ENCODE peak calls at places on chromosomes 7 and 10, in six cellular contexts. One of them, this sample, is unnamed.

GRCh38 chr7:114818501-114818900 is 103.4 kb upstream of the MDFIC start:
- DNase-seq in activated CD8-positive, alpha-beta T cell treated with anti-CD3 and anti-CD28 coated beads for 36 hours: peak; percentile 39
- DNase-seq in IMR-90: peak; percentile 70
- DNase-seq in upper lobe of right lung: no peak
- DNase-seq in prostate gland: no peak
- DNase-seq in left ventricle myocardium inferior: no peak
- DNase-seq in this sample: no peak

GRCh38 chr7:11633325-11633724 is 198.7 kb downstream of the THSD7A start:
- DNase-seq in upper lobe of right lung: no peak
- DNase-seq in left ventricle myocardium inferior: no peak
- DNase-seq in IMR-90: no peak
- DNase-seq in prostate gland: no peak
- DNase-seq in activated CD8-positive, alpha-beta T cell treated with anti-CD3 and anti-CD28 coated beads for 36 hours: no peak
- DNase-seq in this sample: no peak

GRCh38 chr10:1123972-1124371 is 67.8 kb downstream of the WDR37 start:
- DNase-seq in left ventricle myocardium inferior: no peak
- DNase-seq in prostate gland: no peak
- DNase-seq in upper lobe of right lung: no peak
- DNase-seq in IMR-90: no peak
- DNase-seq in activated CD8-positive, alpha-beta T cell treated with anti-CD3 and anti-CD28 coated beads for 36 hours: no peak
- DNase-seq in this sample: no peak

GRCh38 chr10:126065751-126066150 is 169.4 kb downstream of the FANK1 start:
- DNase-seq in left ventricle myocardium inferior: no peak
- DNase-seq in activated CD8-positive, alpha-beta T cell treated with anti-CD3 and anti-CD28 coated beads for 36 hours: no peak
- DNase-seq in upper lobe of right lung: no peak
- DNase-seq in IMR-90: no peak
- DNase-seq in prostate gland: no peak
- DNase-seq in this sample: no peak

GRCh38 chr7:69893915-69894314 is 295.6 kb downstream of the AUTS2 start:
- DNase-seq in IMR-90: no peak
- DNase-seq in left ventricle myocardium inferior: no peak
- DNase-seq in activated CD8-positive, alpha-beta T cell treated with anti-CD3 and anti-CD28 coated beads for 36 hours: no peak
- DNase-seq in upper lobe of right lung: no peak
- DNase-seq in prostate gland: no peak
- DNase-seq in this sample: no peak

GRCh38 chr7:101815826-101816488 is 1.5 kb upstream of the CUX1 start:
- DNase-seq in IMR-90: peak; percentile 79
- DNase-seq in activated CD8-positive, alpha-beta T cell treated with anti-CD3 and anti-CD28 coated beads for 36 hours: peak; percentile 76
- DNase-seq in upper lobe of right lung: peak; percentile 89
- DNase-seq in prostate gland: peak; percentile 57
- DNase-seq in left ventricle myocardium inferior: peak; percentile 80
- DNase-seq in this sample: peak; percentile 64

GRCh38 chr10:72712136-72712535 is 20.2 kb downstream of the MCU start:
- DNase-seq in activated CD8-positive, alpha-beta T cell treated with anti-CD3 and anti-CD28 coated beads for 36 hours: no peak
- DNase-seq in upper lobe of right lung: no peak
- DNase-seq in left ventricle myocardium inferior: no peak
- DNase-seq in prostate gland: no peak
- DNase-seq in IMR-90: peak; percentile 61
- DNase-seq in this sample: no peak

GRCh38 chr10:45061982-45062381 is 61.3 kb downstream of the ZNF22 start:
- DNase-seq in left ventricle myocardium inferior: no peak
- DNase-seq in IMR-90: no peak
- DNase-seq in upper lobe of right lung: no peak
- DNase-seq in prostate gland: peak; percentile 40
- DNase-seq in activated CD8-positive, alpha-beta T cell treated with anti-CD3 and anti-CD28 coated beads for 36 hours: no peak
- DNase-seq in this sample: no peak

GRCh38 chr10:26773633-26774032 is 76.1 kb downstream of the PDSS1 start:
- DNase-seq in left ventricle myocardium inferior: no peak
- DNase-seq in upper lobe of right lung: no peak
- DNase-seq in activated CD8-positive, alpha-beta T cell treated with anti-CD3 and anti-CD28 coated beads for 36 hours: no peak
- DNase-seq in IMR-90: peak; percentile 18
- DNase-seq in prostate gland: no peak
- DNase-seq in this sample: no peak

GRCh38 chr10:63071145-63071544 is 62.0 kb upstream of the NRBF2 start:
- DNase-seq in prostate gland: no peak
- DNase-seq in upper lobe of right lung: peak; percentile 77
- DNase-seq in IMR-90: no peak
- DNase-seq in activated CD8-positive, alpha-beta T cell treated with anti-CD3 and anti-CD28 coated beads for 36 hours: no peak
- DNase-seq in left ventricle myocardium inferior: no peak
- DNase-seq in this sample: no peak

DNA sequence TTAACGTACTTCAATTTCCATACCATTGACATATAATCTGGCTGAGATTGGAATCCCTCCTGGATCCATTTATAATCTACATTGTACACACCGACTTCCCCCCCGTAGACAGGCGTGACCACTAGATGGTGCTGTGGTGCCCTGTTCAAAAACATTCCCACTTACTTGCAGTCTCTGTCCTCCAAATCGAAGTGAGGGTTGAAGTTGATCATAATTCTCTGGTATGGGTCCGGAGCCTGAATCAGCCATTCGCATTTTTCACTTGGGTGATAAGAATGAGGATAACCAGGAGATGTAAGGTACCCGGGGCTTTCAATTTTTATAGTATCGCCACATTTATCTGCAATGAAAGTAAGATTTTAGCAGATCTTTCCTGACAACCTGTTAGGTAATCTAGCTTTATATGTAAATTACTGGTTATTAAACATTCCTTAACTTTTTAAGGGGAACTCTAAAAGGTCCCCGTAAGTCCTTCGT is 3.9 kb downstream of the NRP1 start:
- DNase-seq in IMR-90: peak; percentile 90
- DNase-seq in activated CD8-positive, alpha-beta T cell treated with anti-CD3 and anti-CD28 coated beads for 36 hours: peak; percentile 86
- DNase-seq in prostate gland: peak; percentile 82
- DNase-seq in left ventricle myocardium inferior: peak; percentile 86
- DNase-seq in upper lobe of right lung: peak; percentile 87
- DNase-seq in this sample: peak; percentile 63
- TF ChIP-seq CTCF in IMR-90: peak; percentile 92
- TF ChIP-seq CTCF in activated CD8-positive, alpha-beta T cell treated with anti-CD3 and anti-CD28 coated beads for 36 hours: peak; percentile 92
- TF ChIP-seq CTCF in prostate gland: peak; percentile 67
- TF ChIP-seq CTCF in left ventricle myocardium inferior: peak; percentile 94
- TF ChIP-seq CTCF in upper lobe of right lung: peak; percentile 95
- TF ChIP-seq CTCF in this sample: peak; percentile 93

GRCh38 chr10:127886371-127887051 is 6.2 kb downstream of the CLRN3 start:
- DNase-seq in prostate gland: no peak
- DNase-seq in left ventricle myocardium inferior: no peak
- DNase-seq in activated CD8-positive, alpha-beta T cell treated with anti-CD3 and anti-CD28 coated beads for 36 hours: no peak
- DNase-seq in IMR-90: no peak
- DNase-seq in upper lobe of right lung: no peak
- DNase-seq in this sample: no peak

GRCh38 chr10:127889605-127890195 is 3.0 kb downstream of the CLRN3 start:
- DNase-seq in prostate gland: no peak
- DNase-seq in IMR-90: peak; percentile 10
- DNase-seq in upper lobe of right lung: no peak
- DNase-seq in activated CD8-positive, alpha-beta T cell treated with anti-CD3 and anti-CD28 coated beads for 36 hours: no peak
- DNase-seq in left ventricle myocardium inferior: no peak
- DNase-seq in this sample: no peak

GRCh38 chr10:127890935-127891334 is 1.8 kb downstream of the CLRN3 start:
- DNase-seq in prostate gland: no peak
- DNase-seq in IMR-90: no peak
- DNase-seq in activated CD8-positive, alpha-beta T cell treated with anti-CD3 and anti-CD28 coated beads for 36 hours: no peak
- DNase-seq in left ventricle myocardium inferior: no peak
- DNase-seq in upper lobe of right lung: no peak
- DNase-seq in this sample: no peak

GRCh38 chr10:127888526-127889312 is 4.0 kb downstream of the CLRN3 start:
- DNase-seq in IMR-90: no peak
- DNase-seq in upper lobe of right lung: no peak
- DNase-seq in left ventricle myocardium inferior: no peak
- DNase-seq in activated CD8-positive, alpha-beta T cell treated with anti-CD3 and anti-CD28 coated beads for 36 hours: no peak
- DNase-seq in prostate gland: no peak
- DNase-seq in this sample: no peak

DNA sequence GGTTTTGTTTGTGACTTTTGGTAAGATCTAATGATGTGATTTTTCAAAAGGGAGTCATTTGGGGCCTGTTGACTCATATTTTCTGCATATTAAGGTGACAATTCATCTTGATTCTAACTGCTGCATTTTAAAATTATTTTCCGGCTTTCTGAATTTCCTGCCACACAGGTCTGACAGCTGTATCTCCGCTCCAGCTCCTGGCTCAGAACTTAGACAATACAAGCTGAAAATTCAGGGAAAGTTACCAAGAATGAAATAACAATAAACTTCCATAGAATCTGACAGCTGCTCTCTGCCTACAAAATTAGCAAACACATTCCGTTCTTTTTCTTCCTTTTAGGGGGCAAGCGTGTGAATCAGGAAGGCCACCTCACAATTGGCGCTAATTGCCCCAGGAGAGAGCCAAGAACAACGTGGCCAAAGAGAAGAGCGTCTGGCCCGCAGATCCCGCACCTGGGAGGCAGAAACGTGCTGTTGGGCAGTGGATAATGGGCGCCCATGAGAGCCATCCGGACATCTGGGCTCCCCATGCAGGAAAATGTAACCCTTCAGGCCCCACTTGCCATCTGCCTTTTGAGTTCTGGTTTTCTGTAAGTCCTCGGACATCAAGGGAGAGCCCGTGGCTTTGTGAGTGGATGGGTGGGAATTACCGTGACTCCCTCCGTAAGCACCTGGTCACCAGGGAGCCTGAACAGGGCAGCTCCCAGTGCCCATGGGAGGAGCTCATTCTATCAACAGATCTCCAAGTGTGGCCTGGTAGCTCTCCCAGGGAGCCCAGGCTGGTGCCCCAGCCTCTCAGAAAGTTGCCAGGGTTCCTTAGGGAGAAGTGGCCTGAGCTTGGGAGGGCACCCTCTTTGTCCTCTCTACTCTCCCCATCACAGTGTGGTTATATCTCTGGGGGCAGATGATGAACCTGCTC is 5.0 kb downstream of the CLRN3 start:
- DNase-seq in upper lobe of right lung: no peak
- DNase-seq in activated CD8-positive, alpha-beta T cell treated with anti-CD3 and anti-CD28 coated beads for 36 hours: no peak
- DNase-seq in prostate gland: no peak
- DNase-seq in IMR-90: no peak
- DNase-seq in left ventricle myocardium inferior: no peak
- DNase-seq in this sample: no peak
- TF ChIP-seq CTCF in upper lobe of right lung: no peak
- TF ChIP-seq CTCF in activated CD8-positive, alpha-beta T cell treated with anti-CD3 and anti-CD28 coated beads for 36 hours: no peak
- TF ChIP-seq CTCF in prostate gland: no peak
- TF ChIP-seq CTCF in IMR-90: no peak
- TF ChIP-seq CTCF in left ventricle myocardium inferior: no peak
- TF ChIP-seq CTCF in this sample: no peak

GRCh38 chr7:113421696-113422330 is 303.5 kb upstream of the SMIM30 start:
- DNase-seq in upper lobe of right lung: peak; percentile 76
- DNase-seq in prostate gland: peak; percentile 87
- DNase-seq in activated CD8-positive, alpha-beta T cell treated with anti-CD3 and anti-CD28 coated beads for 36 hours: peak; percentile 92
- DNase-seq in IMR-90: peak; percentile 82
- DNase-seq in left ventricle myocardium inferior: peak; percentile 37
- DNase-seq in this sample: peak; percentile 29
- TF ChIP-seq CTCF in upper lobe of right lung: peak; percentile 76
- TF ChIP-seq CTCF in prostate gland: peak; percentile 50
- TF ChIP-seq CTCF in activated CD8-positive, alpha-beta T cell treated with anti-CD3 and anti-CD28 coated beads for 36 hours: peak; percentile 87
- TF ChIP-seq CTCF in IMR-90: peak; percentile 97
- TF ChIP-seq CTCF in left ventricle myocardium inferior: peak; percentile 82
- TF ChIP-seq CTCF in this sample: peak; percentile 54

DNA sequence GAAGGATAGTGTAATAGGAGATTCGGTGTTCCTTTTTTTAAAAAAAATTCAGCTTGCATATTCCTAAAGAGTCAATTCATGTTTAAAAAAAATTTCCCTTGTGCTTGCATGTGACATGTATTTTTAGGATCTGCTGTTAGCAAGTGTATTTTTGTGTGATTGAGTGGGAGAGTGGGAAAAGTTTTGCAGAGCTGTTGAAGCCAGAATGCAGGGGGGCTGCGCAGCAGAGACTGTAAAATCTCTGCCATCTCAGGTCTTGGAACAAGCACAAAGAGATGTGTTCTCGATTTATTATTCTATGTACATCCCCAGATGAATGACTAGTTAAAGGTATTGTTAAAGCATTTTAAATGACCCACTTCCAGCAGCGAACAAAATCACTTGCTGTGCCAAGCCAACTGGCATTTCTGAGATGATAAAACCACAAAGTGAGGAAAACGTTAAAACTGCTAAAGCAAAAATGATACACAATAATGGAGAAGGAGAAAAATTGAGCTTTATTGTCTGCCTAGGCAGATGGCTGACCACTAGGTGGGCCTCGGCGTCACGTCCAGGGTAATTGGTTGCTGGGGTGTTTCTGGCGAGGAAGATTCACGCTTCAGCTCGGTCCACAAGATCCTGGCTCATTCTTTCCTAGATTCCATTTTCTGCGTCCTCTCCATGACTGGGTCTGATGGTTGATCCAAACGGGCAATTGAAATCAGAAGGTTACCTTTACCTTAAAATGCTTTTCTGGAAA is 67.0 kb upstream of the ATRNL1 start:
- DNase-seq in upper lobe of right lung: no peak
- DNase-seq in left ventricle myocardium inferior: no peak
- DNase-seq in activated CD8-positive, alpha-beta T cell treated with anti-CD3 and anti-CD28 coated beads for 36 hours: no peak
- DNase-seq in prostate gland: no peak
- DNase-seq in IMR-90: no peak
- DNase-seq in this sample: no peak
- TF ChIP-seq CTCF in upper lobe of right lung: no peak
- TF ChIP-seq CTCF in left ventricle myocardium inferior: no peak
- TF ChIP-seq CTCF in activated CD8-positive, alpha-beta T cell treated with anti-CD3 and anti-CD28 coated beads for 36 hours: no peak
- TF ChIP-seq CTCF in prostate gland: no peak
- TF ChIP-seq CTCF in IMR-90: no peak
- TF ChIP-seq CTCF in this sample: no peak

DNA sequence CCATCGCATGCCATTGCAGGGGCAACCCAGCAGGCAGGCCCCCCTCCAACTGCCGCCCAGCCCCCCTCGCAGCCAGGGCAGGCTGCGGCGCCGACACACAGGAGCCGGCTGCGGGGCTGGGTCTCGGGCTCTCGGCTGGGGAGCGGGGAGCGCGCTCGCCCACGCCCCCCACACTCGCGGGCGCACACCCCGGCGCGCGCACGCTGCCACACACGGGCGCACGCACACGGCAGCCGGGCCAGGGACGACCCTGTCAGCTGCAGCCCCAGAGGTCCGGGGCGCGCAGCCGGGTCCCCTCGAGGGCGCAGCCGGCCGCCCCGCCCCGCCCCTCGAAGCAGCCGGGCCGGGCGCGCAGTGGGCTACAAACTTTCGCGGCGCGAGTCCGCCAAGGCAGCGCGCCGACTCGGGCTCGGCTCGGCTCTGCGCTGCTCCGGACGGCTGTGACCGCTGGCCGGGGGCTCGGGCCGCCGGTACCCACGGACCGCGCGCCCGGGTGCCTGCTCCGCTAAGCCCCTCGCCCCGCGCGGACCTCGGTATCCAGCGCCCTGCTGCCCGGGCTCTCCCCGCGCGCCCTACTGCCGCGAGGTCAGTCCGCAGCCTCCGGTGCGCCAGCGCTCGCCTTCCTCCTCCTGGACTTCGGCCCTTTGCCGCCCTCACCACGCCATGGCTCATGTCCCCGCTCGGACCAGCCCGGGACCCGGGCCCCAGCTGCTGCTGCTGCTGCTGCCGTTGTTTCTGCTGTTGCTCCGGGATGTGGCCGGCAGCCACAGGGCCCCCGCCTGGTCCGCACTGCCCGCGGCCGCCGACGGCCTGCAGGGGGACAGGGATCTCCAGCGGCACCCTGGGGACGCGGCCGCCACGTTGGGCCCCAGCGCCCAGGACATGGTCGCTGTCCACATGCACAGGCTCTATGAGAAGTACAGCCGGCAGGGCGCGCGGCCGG is at the start of gene GDF10:
- DNase-seq in left ventricle myocardium inferior: no peak
- DNase-seq in IMR-90: no peak
- DNase-seq in activated CD8-positive, alpha-beta T cell treated with anti-CD3 and anti-CD28 coated beads for 36 hours: peak; percentile 38
- DNase-seq in prostate gland: no peak
- DNase-seq in upper lobe of right lung: no peak
- DNase-seq in this sample: no peak
- TF ChIP-seq CTCF in left ventricle myocardium inferior: peak; percentile 29
- TF ChIP-seq CTCF in IMR-90: no peak
- TF ChIP-seq CTCF in activated CD8-positive, alpha-beta T cell treated with anti-CD3 and anti-CD28 coated beads for 36 hours: no peak
- TF ChIP-seq CTCF in prostate gland: no peak
- TF ChIP-seq CTCF in upper lobe of right lung: peak; percentile 11
- TF ChIP-seq CTCF in this sample: no peak

GRCh38 chr10:15439381-15439837 is 68.3 kb upstream of the FAM171A1 start:
- DNase-seq in prostate gland: no peak
- DNase-seq in left ventricle myocardium inferior: peak; percentile 55
- DNase-seq in upper lobe of right lung: no peak
- DNase-seq in IMR-90: peak; percentile 11
- DNase-seq in activated CD8-positive, alpha-beta T cell treated with anti-CD3 and anti-CD28 coated beads for 36 hours: no peak
- DNase-seq in this sample: no peak
- TF ChIP-seq CTCF in prostate gland: no peak
- TF ChIP-seq CTCF in left ventricle myocardium inferior: peak; percentile 58
- TF ChIP-seq CTCF in upper lobe of right lung: peak; percentile 43
- TF ChIP-seq CTCF in IMR-90: peak; percentile 26
- TF ChIP-seq CTCF in activated CD8-positive, alpha-beta T cell treated with anti-CD3 and anti-CD28 coated beads for 36 hours: no peak
- TF ChIP-seq CTCF in this sample: no peak